ENCODE peak calls at places on chromosomes 1 and 21, in eight cellular contexts. W is Panc1; C is thoracic aorta; K is astrocyte; O is esophagus muscularis mucosa; R is CD8-positive, alpha-beta T cell; F is iPS DF 6.9; L is MM.1S. P is an unnamed sample.

GRCh38 chr1:60874703-60875102 is 207.7 kb upstream of the NFIA start:
- DNase-seq in O (no peak), K (peak; percentile 55), L (no peak), W (no peak), C (no peak), R (no peak), F (no peak), P (peak; percentile 51)

GRCh38 chr1:95323117-95323516 is 89.1 kb downstream of the RWDD3 start:
- DNase-seq in O (no peak), C (no peak), L (no peak), W (no peak), R (no peak), F (no peak), K (peak; percentile 4), P (no peak)

GRCh38 chr1:91732291-91732953 is 153.5 kb downstream of the TGFBR3 start:
- DNase-seq in W (no peak), L (no peak), R (no peak), K (peak; percentile 88), C (no peak), F (no peak), O (no peak), P (peak; percentile 49)

GRCh38 chr1:235998812-235999211 is 66.1 kb downstream of the NID1 start:
- DNase-seq in L (no peak), C (no peak), W (no peak), K (peak; percentile 30), R (peak; percentile 6), F (no peak), O (no peak), P (no peak)

GRCh38 chr1:10755977-10756521 is 40.4 kb downstream of the CASZ1 start:
- DNase-seq in R (peak; percentile 39), K (no peak), C (no peak), O (no peak), F (no peak), W (no peak), L (peak; percentile 18), P (peak; percentile 62)

GRCh38 chr21:35528109-35529042 is 479.3 kb upstream of the RUNX1 start:
- DNase-seq in C (no peak), L (no peak), W (no peak), O (no peak), F (no peak), K (peak; percentile 22), R (no peak), P (no peak)

GRCh38 chr1:107255469-107255868 is 114.6 kb downstream of the NTNG1 start:
- DNase-seq in L (no peak), F (no peak), W (no peak), K (no peak), C (no peak), O (no peak), R (no peak), P (no peak)

GRCh38 chr1:21308847-21309652 is 18.8 kb upstream of the ECE1 start:
- DNase-seq in F (no peak), O (no peak), C (no peak), R (no peak), L (no peak), K (peak; percentile 48), W (no peak), P (no peak)

GRCh38 chr1:8545078-8545477 is 227.2 kb downstream of the SLC45A1 start:
- DNase-seq in K (no peak), W (no peak), C (no peak), O (no peak), L (no peak), R (no peak), F (no peak), P (no peak)

GRCh38 chr1:228289996-228290881 is 82.4 kb downstream of the OBSCN start:
- DNase-seq in R (no peak), W (no peak), O (no peak), F (no peak), K (no peak), L (no peak), C (no peak), P (no peak)

GRCh38 chr1:76640092-76640491 is 227.2 kb upstream of the ST6GALNAC5 start:
- DNase-seq in R (no peak), K (peak; percentile 10), L (no peak), W (no peak), C (no peak), O (no peak), F (no peak), P (no peak)

GRCh38 chr1:245715291-245715701 is 560.5 kb downstream of the KIF26B start:
- DNase-seq in F (no peak), C (no peak), R (no peak), W (no peak), K (peak; percentile 65), L (no peak), O (no peak), P (peak; percentile 61)

GRCh38 chr1:64505232-64505943 is 35.5 kb downstream of the CACHD1 start:
- DNase-seq in O (no peak), W (no peak), C (no peak), R (peak; percentile 2), L (peak; percentile 27), F (no peak), K (no peak), P (peak; percentile 54)

GRCh38 chr1:64511054-64511453 is 41.1 kb downstream of the CACHD1 start:
- DNase-seq in C (no peak), F (no peak), W (no peak), K (no peak), L (no peak), O (no peak), R (no peak), P (no peak)

GRCh38 chr1:64505944-64506658 is 36.2 kb downstream of the CACHD1 start:
- DNase-seq in R (no peak), C (no peak), K (no peak), L (no peak), W (no peak), O (no peak), F (no peak), P (no peak)

GRCh38 chr1:64508521-64509096 is 38.7 kb downstream of the CACHD1 start:
- DNase-seq in C (no peak), F (no peak), W (no peak), K (no peak), R (no peak), O (no peak), L (no peak), P (no peak)

DNA sequence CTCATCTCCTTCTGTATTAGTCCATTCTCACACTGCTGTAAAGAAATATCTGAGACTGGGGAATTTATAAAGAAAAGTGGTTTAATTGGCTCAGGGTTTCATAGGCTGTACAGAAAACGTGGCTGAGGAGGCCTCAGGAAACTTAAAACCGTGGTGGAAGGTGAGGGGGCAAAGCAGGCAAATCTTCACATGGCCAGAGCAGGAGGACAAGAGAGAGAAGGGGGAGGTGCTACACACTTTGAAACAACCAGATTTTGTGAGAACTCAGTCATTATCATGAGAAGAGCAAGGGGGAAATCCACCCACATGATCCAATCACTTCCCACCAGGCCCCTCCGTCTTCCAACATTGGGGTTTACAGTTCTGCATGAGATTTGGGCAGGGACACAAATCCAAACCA is 38.0 kb downstream of the CACHD1 start:
- DNase-seq in O (no peak), W (no peak), K (no peak), F (no peak), R (no peak), C (no peak), L (no peak), P (no peak)
- H3K4me1 ChIP-seq in O (peaks cover 29% of the 10 kb centered on the region), W (peaks cover 29% of the 10 kb centered on the region), K (peaks cover 4% of the 10 kb centered on the region), F (peaks cover 11% of the 10 kb centered on the region), R (peaks cover 7% of the 10 kb centered on the region), C (peaks cover 15% of the 10 kb centered on the region), L (no peaks in the 10 kb centered on the region), P (peaks cover 10% of the 10 kb centered on the region)

DNA sequence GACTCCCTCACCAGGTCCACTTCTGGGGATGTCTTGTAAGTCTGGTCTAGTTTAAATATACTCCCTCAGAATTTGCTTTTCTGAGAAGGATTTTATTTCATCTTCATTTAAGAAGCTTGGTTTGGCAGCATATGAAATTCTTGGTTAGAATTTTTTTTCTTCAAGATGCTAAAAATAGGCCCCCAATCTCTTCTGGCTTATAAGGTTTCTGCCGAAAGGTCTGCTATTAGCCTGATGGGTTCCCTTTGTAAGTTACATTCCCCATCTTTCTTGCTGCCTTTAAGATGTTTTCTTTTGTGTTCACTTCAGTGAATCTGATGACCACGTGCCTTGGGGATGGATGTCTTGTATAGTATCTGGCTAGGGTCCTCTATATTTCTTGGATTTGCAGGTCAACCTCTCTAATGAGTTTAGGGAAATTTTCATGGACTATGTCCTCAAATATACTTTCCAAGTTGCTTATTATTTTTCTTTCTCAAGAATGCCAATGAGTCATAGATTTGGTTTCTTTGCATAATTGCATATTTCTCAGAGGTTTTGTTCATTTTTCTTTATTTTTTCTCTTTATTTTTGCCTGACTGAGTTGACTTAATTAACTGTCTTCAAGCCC is 19.4 kb downstream of the TCP10L start:
- DNase-seq in O (peak; percentile 24), F (no peak), L (no peak), R (no peak), W (no peak), K (peak; percentile 76), C (no peak), P (no peak)
- H3K27ac ChIP-seq in O (no peak overlapping the region), F (no peak overlapping the region), L (no peak overlapping the region), R (no peak overlapping the region), W (no peak overlapping the region), K (no peak overlapping the region), C (peak overlapping the region; percentile 54), P (no peak overlapping the region)

DNA sequence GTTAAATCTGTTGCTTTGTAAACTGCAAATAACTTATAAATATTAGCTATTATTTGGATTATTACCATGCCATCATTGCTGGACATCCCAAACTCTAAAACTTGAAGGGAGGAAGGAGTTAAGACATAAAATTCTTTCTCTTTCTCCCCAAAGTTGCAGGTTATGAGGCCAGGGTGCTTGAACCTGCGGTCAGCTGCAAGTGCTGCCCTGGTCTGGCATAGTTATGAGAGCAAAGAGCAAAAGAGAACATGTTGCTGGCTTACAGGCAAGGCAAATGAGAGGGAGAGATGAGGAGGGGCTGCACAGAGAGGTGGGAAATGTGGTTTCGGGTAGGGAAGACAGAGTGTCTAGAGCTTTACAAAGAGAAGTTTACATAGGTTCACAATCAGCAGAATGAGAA is 30.8 kb downstream of the GADD45A start:
- DNase-seq in W (no peak), K (no peak), L (no peak), O (no peak), R (no peak), F (no peak), C (no peak), P (no peak)
- H3K4me1 ChIP-seq in W (peaks cover 45% of the 10 kb centered on the region), K (peaks cover 25% of the 10 kb centered on the region), L (no peaks in the 10 kb centered on the region), O (peaks cover 60% of the 10 kb centered on the region), R (no peaks in the 10 kb centered on the region), F (no peaks in the 10 kb centered on the region), C (peaks cover 72% of the 10 kb centered on the region), P (peaks cover 62% of the 10 kb centered on the region)

GRCh38 chr21:46213620-46214286 is 14.8 kb downstream of the LSS start:
- DNase-seq in C (no peak), L (no peak), O (no peak), W (no peak), K (no peak), R (no peak), F (no peak), P (no peak)

GRCh38 chr21:46214478-46215340 is 13.9 kb downstream of the LSS start:
- DNase-seq in R (no peak), O (no peak), W (no peak), L (no peak), C (no peak), K (no peak), F (no peak), P (no peak)

GRCh38 chr21:46217511-46218196 is 10.9 kb downstream of the LSS start:
- DNase-seq in F (no peak), K (no peak), R (no peak), L (no peak), C (no peak), O (no peak), W (no peak), P (no peak)

GRCh38 chr21:46216132-46216747 is 12.3 kb downstream of the LSS start:
- DNase-seq in W (no peak), L (no peak), C (no peak), R (no peak), F (no peak), O (no peak), K (no peak), P (no peak)

GRCh38 chr21:46215436-46216131 is 13.0 kb downstream of the LSS start:
- DNase-seq in W (no peak), R (no peak), L (no peak), K (no peak), F (no peak), C (no peak), O (no peak), P (no peak)
- H3K27ac ChIP-seq in W (no peak overlapping the region), R (no peak overlapping the region), L (no peak overlapping the region), K (no peak overlapping the region), F (no peak overlapping the region), C (no peak overlapping the region), O (no peak overlapping the region), P (no peak overlapping the region)

P was measured in SJCRH30.